ENCODE peak calls at places on chromosomes 5 and 9, in eight cellular contexts. L is right lobe of liver, G is psoas muscle, R is keratinocyte, X is BJ, Y is A549, P is AG10803, T is breast epithelium. M is an unnamed sample.
A peak's percentile ranks its signal among the peaks of the same experiment; 100 is the strongest.

GRCh38 chr9:89961616-89962341 is 357.0 kb downstream of the GADD45G start:
- DNase-seq in P (peak; percentile 71), Y (no peak), G (no peak), X (no peak), R (no peak), L (no peak), T (no peak), M (no peak)

GRCh38 chr9:77218612-77219011 is 41.3 kb downstream of the VPS13A start:
- DNase-seq in R (no peak), P (peak; percentile 60), T (no peak), G (no peak), Y (no peak), X (peak; percentile 24), L (no peak), M (peak; percentile 69)

GRCh38 chr9:77021928-77022782 is 2.7 kb downstream of the FOXB2 start:
- DNase-seq in T (no peak), P (no peak), L (no peak), G (no peak), R (no peak), Y (no peak), X (no peak), M (no peak)

GRCh38 chr5:153835891-153836515 is 202.7 kb downstream of the FAM114A2 start:
- DNase-seq in L (no peak), Y (no peak), T (no peak), P (peak; percentile 58), R (no peak), G (no peak), X (no peak), M (no peak)

GRCh38 chr9:135050072-135050990 is 37.1 kb upstream of the OLFM1 start:
- DNase-seq in G (no peak), R (no peak), L (no peak), Y (no peak), T (peak; percentile 49), P (no peak), X (no peak), M (no peak)

GRCh38 chr9:16272766-16273165 is 597.7 kb downstream of the BNC2 start:
- DNase-seq in X (no peak), L (no peak), Y (no peak), T (no peak), G (no peak), P (no peak), R (no peak), M (peak; percentile 14)

GRCh38 chr5:136082390-136083193 is 50.1 kb upstream of the SMAD5 start:
- DNase-seq in R (no peak), Y (peak; percentile 76), G (peak; percentile 81), T (peak; percentile 68), P (peak; percentile 72), X (no peak), L (peak; percentile 87), M (peak; percentile 84)

GRCh38 chr5:118921946-118922345 is 66.4 kb downstream of the DTWD2 start:
- DNase-seq in R (no peak), P (no peak), L (no peak), Y (no peak), X (peak; percentile 4), T (no peak), G (no peak), M (no peak)

GRCh38 chr9:124216474-124217176 is 41.1 kb upstream of the NEK6 start:
- DNase-seq in P (no peak), Y (no peak), R (no peak), G (no peak), L (no peak), T (peak; percentile 15), X (no peak), M (no peak)

GRCh38 chr9:127970401-127971313 is 10.1 kb downstream of the EEIG1 start:
- DNase-seq in L (no peak), G (no peak), X (no peak), R (no peak), T (no peak), Y (no peak), P (no peak), M (no peak)

DNA sequence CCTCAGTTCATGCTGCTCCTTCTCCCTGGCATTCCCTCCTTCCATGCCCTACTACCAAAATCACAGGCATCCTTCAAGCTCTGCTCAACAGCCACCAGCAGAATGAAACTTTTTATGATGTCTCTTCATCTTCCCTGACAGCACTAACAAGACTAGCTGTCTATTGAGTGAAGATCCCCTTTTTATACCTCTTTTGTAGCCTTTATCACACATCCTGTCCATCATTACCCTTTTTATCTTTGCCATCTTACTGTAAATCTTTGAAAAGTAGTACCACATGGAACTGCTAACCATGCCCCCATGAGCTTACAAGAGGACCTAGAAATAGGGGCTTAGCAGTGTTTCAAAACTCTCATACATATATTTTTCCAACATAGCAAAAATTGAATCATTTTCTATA is 10.8 kb upstream of the ADRB2 start:
- DNase-seq in L (no peak), X (no peak), Y (no peak), T (no peak), R (no peak), G (no peak), P (no peak), M (no peak)
- H3K4me3 ChIP-seq in L (no peak overlapping the region), X (no peak overlapping the region), Y (no peak overlapping the region), T (no peak overlapping the region), R (no peak overlapping the region), G (no peak overlapping the region), P (no peak overlapping the region), M (no peak overlapping the region)

GRCh38 chr9:19948021-19948420 is 159.2 kb upstream of the SLC24A2 start:
- DNase-seq in L (no peak), Y (no peak), T (no peak), P (no peak), R (no peak), X (no peak), G (no peak), M (peak; percentile 24)

GRCh38 chr9:19940808-19941207 is 152.0 kb upstream of the SLC24A2 start:
- DNase-seq in T (no peak), P (no peak), L (no peak), G (no peak), X (no peak), R (no peak), Y (no peak), M (no peak)

GRCh38 chr9:19946446-19947109 is 157.7 kb upstream of the SLC24A2 start:
- DNase-seq in P (peak; percentile 15), Y (no peak), L (no peak), T (no peak), R (no peak), X (no peak), G (no peak), M (peak; percentile 51)
- TF ChIP-seq CTCF in P (peak; percentile 38), Y (no peak), L (no peak), T (no peak), R (peak; percentile 65), X (peak; percentile 44), G (no peak), M (peak; percentile 55)

DNA sequence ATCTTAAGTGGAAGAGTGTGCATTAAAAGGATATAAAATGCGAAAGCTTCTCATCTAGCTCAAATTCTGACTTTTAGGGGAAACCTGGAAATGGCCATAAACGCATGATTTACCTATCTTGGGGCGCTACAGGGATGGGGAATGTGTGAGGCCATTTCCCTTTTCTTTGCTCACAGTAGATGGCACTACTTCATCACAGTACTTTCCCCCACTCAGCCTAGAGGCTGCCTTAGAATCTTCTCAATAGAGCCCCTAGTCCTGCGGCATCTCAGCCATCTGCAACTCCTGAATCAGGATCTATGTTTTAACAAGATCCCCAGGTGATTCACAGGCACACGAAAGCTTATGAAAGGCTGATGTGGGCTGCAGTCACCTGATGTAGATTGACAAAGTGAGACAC is 110.8 kb downstream of the LHFPL2 start:
- DNase-seq in G (no peak), L (no peak), R (no peak), X (no peak), Y (peak; percentile 36), T (no peak), P (peak; percentile 62), M (peak; percentile 78)
- H3K4me3 ChIP-seq in G (no peak overlapping the region), L (no peak overlapping the region), R (no peak overlapping the region), X (no peak overlapping the region), Y (no peak overlapping the region), T (no peak overlapping the region), P (no peak overlapping the region), M (no peak overlapping the region)

GRCh38 chr5:141753971-141754713 is 72.1 kb upstream of the ARAP3 start:
- DNase-seq in P (peak; percentile 19), T (no peak), X (no peak), L (no peak), Y (peak; percentile 41), R (peak; percentile 49), G (no peak), M (peak; percentile 59)

GRCh38 chr5:141760193-141760592 is 78.2 kb upstream of the ARAP3 start:
- DNase-seq in L (no peak), T (no peak), R (no peak), P (no peak), Y (no peak), G (no peak), X (no peak), M (no peak)

GRCh38 chr5:141756196-141756595 is 74.2 kb upstream of the ARAP3 start:
- DNase-seq in G (no peak), P (no peak), T (no peak), L (no peak), R (no peak), X (no peak), Y (no peak), M (no peak)

GRCh38 chr5:141758316-141758965 is 76.4 kb upstream of the ARAP3 start:
- DNase-seq in R (no peak), P (no peak), Y (no peak), L (no peak), X (no peak), G (no peak), T (no peak), M (no peak)

GRCh38 chr5:141757402-141757801 is 75.4 kb upstream of the ARAP3 start:
- DNase-seq in P (peak; percentile 40), Y (peak; percentile 72), G (no peak), T (no peak), R (peak; percentile 7), X (no peak), L (no peak), M (peak; percentile 61)
- TF ChIP-seq CTCF in P (peak; percentile 61), Y (peak; percentile 35), G (no peak), T (peak; percentile 14), R (peak; percentile 45), X (peak; percentile 51), L (peak; percentile 29), M (peak; percentile 68)

M was measured in fibroblast of pulmonary artery.